ENCODE peak calls at places on chromosomes 1 and 21, in four cellular contexts. N is PC-3, F is H1, P is IMR-90. G is an unnamed sample. For H3K4me1, the result is how much of the 10 kb centered on the place peaks cover.

GRCh38 chr1:235642021-235642942 is 7.3 kb downstream of the GNG4 start:
- DNase-seq in N (peak), F (no peak), P (peak), G (no peak)

GRCh38 chr1:220159026-220159425 is 65.1 kb downstream of the IARS2 start:
- DNase-seq in N (no peak), F (no peak), P (no peak), G (no peak)

GRCh38 chr1:241645199-241645598 is 5.0 kb upstream of the CHML start:
- DNase-seq in N (no peak), F (no peak), P (no peak), G (no peak)

GRCh38 chr1:1164701-1165451 is 8.8 kb upstream of the TTLL10 start:
- DNase-seq in N (peak), F (no peak), P (no peak), G (no peak)

GRCh38 chr1:222596696-222597095 is 7.0 kb upstream of the TAF1A start:
- DNase-seq in N (no peak), F (no peak), P (no peak), G (no peak)

GRCh38 chr21:31879251-31879650 is 6.4 kb downstream of the HUNK start:
- DNase-seq in N (no peak), F (no peak), P (no peak), G (no peak)

GRCh38 chr21:32764186-32764585 is 7.4 kb downstream of the PAXBP1 start:
- DNase-seq in N (no peak), F (no peak), P (no peak), G (no peak)

GRCh38 chr1:32221980-32222751 is at the start of the genes EIF3I and TMEM234:
- DNase-seq in N (peak), F (no peak), P (peak), G (peak)

GRCh38 chr1:179632868-179633267 is 41.2 kb downstream of the TDRD5 start:
- DNase-seq in N (no peak), F (no peak), P (no peak), G (no peak)

GRCh38 chr1:182569939-182570610 is 19.0 kb downstream of the RNASEL start:
- DNase-seq in N (no peak), F (no peak), P (no peak), G (no peak)

GRCh38 chr21:26756491-26757159 is 88.6 kb downstream of the ADAMTS1 start:
- DNase-seq in N (no peak), F (no peak), P (peak), G (no peak)

GRCh38 chr1:1583667-1584010 is 9.0 kb upstream of the SSU72 start:
- DNase-seq in N (no peak), F (no peak), P (no peak), G (no peak)

GRCh38 chr1:207818971-207819451 is 67.2 kb downstream of the CD46 start:
- DNase-seq in N (peak), F (no peak), P (peak), G (no peak)

GRCh38 chr1:170214980-170215910 is 69.5 kb downstream of the NTMT2 start:
- DNase-seq in N (no peak), F (no peak), P (no peak), G (no peak)

GRCh38 chr21:34792504-34793089 is 123.8 kb downstream of the CLIC6 start:
- DNase-seq in N (no peak), F (no peak), P (no peak), G (no peak)

GRCh38 chr1:77831566-77831965 is 52.1 kb downstream of the MIGA1 start:
- DNase-seq in N (no peak), F (no peak), P (peak), G (no peak)

GRCh38 chr1:6401673-6402072 is 8.1 kb upstream of the ACOT7 start:
- DNase-seq in N (peak), F (no peak), P (no peak), G (peak)

GRCh38 chr1:237690656-237691055 is 200.1 kb downstream of the ZP4 start:
- DNase-seq in N (no peak), F (no peak), P (no peak), G (no peak)

GRCh38 chr1:53107570-53108322 is 34.7 kb downstream of the SLC1A7 start:
- DNase-seq in N (peak), F (no peak), P (peak), G (no peak)

GRCh38 chr1:32981003-32981909 is 16.6 kb upstream of the RNF19B start:
- DNase-seq in N (peak), F (no peak), P (peak), G (peak)

GRCh38 chr1:1061682-1062363 is 12.3 kb downstream of the RNF223 start:
- DNase-seq in N (peak), F (no peak), P (no peak), G (no peak)

GRCh38 chr1:201636581-201636980 is 97.7 kb downstream of the NAV1 start:
- DNase-seq in N (no peak), F (no peak), P (peak), G (no peak)

GRCh38 chr1:54229281-54229891 is 29.4 kb downstream of the MRPL37 start:
- DNase-seq in N (peak), F (no peak), P (peak), G (no peak)

GRCh38 chr1:94660994-94661393 is 119.4 kb upstream of the F3 start:
- DNase-seq in N (no peak), F (peak), P (peak), G (no peak)

GRCh38 chr1:154972517-154973343 is 1.8 kb upstream of the CKS1B start:
- DNase-seq in N (peak), F (peak), P (peak), G (peak)

GRCh38 chr1:203626910-203627246 is 246 bp downstream of the ATP2B4 start:
- DNase-seq in N (no peak), F (no peak), P (no peak), G (peak)

GRCh38 chr1:194865367-194865766 is 1679.0 kb upstream of the B3GALT2 start:
- DNase-seq in N (no peak), F (no peak), P (peak), G (no peak)

GRCh38 chr1:233038581-233038980 is 88.2 kb downstream of the NTPCR start:
- DNase-seq in N (no peak), F (no peak), P (no peak), G (no peak)

GRCh38 chr1:192766009-192766625 is 42.7 kb upstream of the RGS2 start:
- DNase-seq in N (peak), F (no peak), P (peak), G (no peak)

GRCh38 chr1:32470991-32471694 is 6.3 kb downstream of the ZBTB8B start:
- DNase-seq in N (no peak), F (peak), P (no peak), G (no peak)

GRCh38 chr21:31173881-31174555 is 135.7 kb upstream of the KRTAP19-8 start:
- DNase-seq in N (no peak), F (no peak), P (no peak), G (peak)

GRCh38 chr1:152967201-152967600 is 3.2 kb upstream of the SPRR4 start:
- DNase-seq in N (peak), F (no peak), P (no peak), G (no peak)

GRCh38 chr1:205243355-205244191 is 15.8 kb downstream of the TMCC2 start:
- DNase-seq in N (no peak), F (no peak), P (no peak), G (no peak)

GRCh38 chr1:56845343-56845742 is 9.3 kb upstream of the C8A start:
- DNase-seq in N (no peak), F (no peak), P (no peak), G (no peak)

DNA sequence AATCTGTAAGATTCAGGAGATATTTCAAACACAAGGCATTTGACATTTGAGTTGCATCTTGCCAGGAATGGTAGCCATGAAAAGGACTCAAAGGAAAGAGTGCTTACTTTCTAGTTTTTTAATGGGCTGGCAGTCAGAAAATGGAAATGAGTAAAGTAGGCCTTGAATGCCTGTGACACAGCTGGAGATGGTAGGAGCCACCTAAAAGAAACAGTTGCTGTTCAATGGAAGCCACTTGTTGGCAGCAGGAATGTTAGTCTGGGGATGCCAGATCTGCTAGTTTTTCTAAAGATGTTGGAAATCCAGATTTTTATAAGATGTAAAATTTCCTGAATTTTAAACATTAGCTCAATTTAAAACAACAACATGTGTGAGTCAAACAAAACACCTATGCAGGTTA is 43.6 kb downstream of the CACHD1 start:
- DNase-seq in N (no peak), F (no peak), P (no peak), G (no peak)
- H3K4me1 ChIP-seq in N (under half), F (under half), P (under half), G (half or more)

DNA sequence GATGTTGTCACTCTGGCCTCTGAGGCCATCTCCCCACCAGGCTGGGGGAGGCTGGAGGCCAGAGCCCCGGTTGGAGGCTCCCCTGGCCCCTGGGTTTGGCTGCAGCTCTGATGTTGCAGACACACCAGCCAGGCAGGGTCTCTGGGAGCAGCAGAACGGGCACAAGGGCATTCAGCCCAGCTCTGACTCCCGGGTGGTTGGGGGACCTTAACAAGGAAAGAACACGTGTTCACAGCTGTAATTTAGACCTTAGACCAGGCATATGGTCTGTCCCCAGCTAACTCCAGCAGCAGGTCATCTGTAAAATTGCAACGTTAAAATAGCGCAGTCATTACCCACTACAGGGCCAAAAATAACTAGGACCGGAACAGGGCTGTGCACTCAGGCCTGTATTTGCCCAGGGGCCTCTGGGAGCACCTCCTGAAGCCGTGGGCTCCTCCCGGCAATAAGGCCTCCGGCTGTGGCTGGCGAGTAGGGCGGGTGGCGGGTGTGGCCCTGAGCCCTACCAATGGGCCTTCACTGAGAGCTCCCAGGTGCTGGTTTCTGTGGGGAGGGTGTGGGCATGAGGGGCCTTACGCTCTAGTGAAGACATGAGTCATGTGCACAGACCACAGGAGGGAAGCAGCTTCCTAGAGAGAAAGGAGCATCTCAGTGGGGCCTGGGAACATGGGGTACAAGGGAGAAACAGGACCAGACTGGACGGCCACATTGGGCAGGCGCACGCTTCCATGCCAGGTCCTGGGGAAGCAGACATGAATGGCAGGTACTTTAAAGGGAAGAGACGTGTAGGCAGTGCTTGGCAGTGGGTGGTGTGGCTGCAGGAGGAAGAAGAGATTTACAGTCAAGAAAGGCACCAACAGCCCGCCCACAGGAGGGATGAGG is 6.1 kb downstream of the LDLRAP1 start:
- DNase-seq in N (peak), F (no peak), P (peak), G (peak)
- H3K4me3 ChIP-seq in N (no peak), F (no peak), P (no peak), G (no peak)

GRCh38 chr1:156961709-156962108 is 41.3 kb downstream of the LRRC71 start:
- DNase-seq in N (peak), F (no peak), P (no peak), G (no peak)
- TF ChIP-seq CTCF in N (peak), F (peak), P (no peak), G (no peak)

GRCh38 chr1:41389009-41389408 is 27.8 kb downstream of the FOXO6 start:
- DNase-seq in N (no peak), F (no peak), P (no peak), G (no peak)

GRCh38 chr1:41392528-41392924 is 31.3 kb downstream of the FOXO6 start:
- DNase-seq in N (no peak), F (no peak), P (no peak), G (no peak)

GRCh38 chr1:41390171-41390570 is 28.9 kb downstream of the FOXO6 start:
- DNase-seq in N (no peak), F (no peak), P (no peak), G (no peak)

GRCh38 chr1:41391834-41392527 is 30.7 kb downstream of the FOXO6 start:
- DNase-seq in N (no peak), F (no peak), P (no peak), G (no peak)

GRCh38 chr1:41390573-41390972 is 29.3 kb downstream of the FOXO6 start:
- DNase-seq in N (no peak), F (no peak), P (no peak), G (no peak)
- H3K4me1 ChIP-seq in N (under half), F (under half), P (under half), G (under half)

G was measured in lower lobe of right lung.